ENCODE peak calls at places on chromosomes 7 and 10, in six cellular contexts. Y, Q, K, R, D and L are unnamed samples.

GRCh38 chr7:27123021-27123476 is 7.5 kb downstream of the HOXA4 start:
- DNase-seq in Y (no peak), K (no peak), Q (peak; percentile 67), D (no peak), R (no peak), L (peak; percentile 60)

GRCh38 chr7:149850007-149850594 is 11.9 kb downstream of the ZNF862 start:
- DNase-seq in Q (no peak), K (no peak), Y (no peak), D (no peak), R (no peak), L (no peak)

GRCh38 chr10:22622242-22622806 is 92.1 kb downstream of the PIP4K2A start:
- DNase-seq in D (no peak), Q (no peak), Y (no peak), K (no peak), R (no peak), L (no peak)

GRCh38 chr10:69348824-69349541 is 67.7 kb downstream of the TACR2 start:
- DNase-seq in Q (peak; percentile 94), Y (no peak), R (no peak), K (no peak), D (peak; percentile 84), L (no peak)

GRCh38 chr7:47294569-47295222 is 287.2 kb downstream of the TNS3 start:
- DNase-seq in K (no peak), Y (no peak), R (no peak), D (no peak), Q (no peak), L (no peak)

GRCh38 chr7:119959811-119960210 is 313.2 kb upstream of the KCND2 start:
- DNase-seq in K (no peak), D (no peak), Y (no peak), Q (peak; percentile 75), R (no peak), L (no peak)

GRCh38 chr10:121532465-121532864 is 65.8 kb downstream of the FGFR2 start:
- DNase-seq in R (no peak), Q (no peak), Y (no peak), D (no peak), K (no peak), L (no peak)

GRCh38 chr7:151761256-151761655 is 115.7 kb downstream of the PRKAG2 start:
- DNase-seq in D (peak; percentile 15), Q (no peak), R (no peak), Y (no peak), K (no peak), L (no peak)

GRCh38 chr10:36023939-36024338 is 381.8 kb upstream of the FZD8 start:
- DNase-seq in K (no peak), Y (no peak), Q (peak; percentile 79), D (no peak), R (peak; percentile 24), L (no peak)